ENCODE peak calls at places on chromosomes 11 and 22, in eight cellular contexts. T, M, B, H, O, Y, W and G are unnamed samples.

GRCh38 chr11:58652726-58653280 is 30.3 kb downstream of the CNTF start:
- DNase-seq in T (no peak), M (peak; percentile 7), B (no peak), H (no peak), O (no peak), Y (no peak), W (no peak), G (no peak)

GRCh38 chr11:118933486-118933885 is 7.8 kb upstream of the BCL9L start:
- DNase-seq in T (no peak), M (peak; percentile 67), B (no peak), H (no peak), O (no peak), Y (no peak), W (no peak), G (no peak)

GRCh38 chr11:105689636-105690035 is 79.8 kb downstream of the GRIA4 start:
- DNase-seq in T (no peak), M (no peak), B (no peak), H (no peak), O (no peak), Y (no peak), W (no peak), G (no peak)

GRCh38 chr11:113534625-113535024 is 59.4 kb upstream of the DRD2 start:
- DNase-seq in T (no peak), M (no peak), B (no peak), H (no peak), O (no peak), Y (no peak), W (no peak), G (no peak)

GRCh38 chr11:79266391-79266790 is 174.4 kb downstream of the TENM4 start:
- DNase-seq in T (no peak), M (no peak), B (no peak), H (no peak), O (no peak), Y (no peak), W (no peak), G (no peak)

GRCh38 chr11:113906038-113906437 is 1.4 kb downstream of the HTR3B start:
- DNase-seq in T (peak; percentile 35), M (peak; percentile 28), B (peak; percentile 87), H (no peak), O (no peak), Y (peak; percentile 62), W (no peak), G (no peak)

GRCh38 chr11:78470861-78471442 is 53.3 kb upstream of the GAB2 start:
- DNase-seq in T (no peak), M (no peak), B (no peak), H (no peak), O (no peak), Y (no peak), W (no peak), G (no peak)

GRCh38 chr11:108571001-108571400 is 22.6 kb downstream of the EXPH5 start:
- DNase-seq in T (no peak), M (no peak), B (no peak), H (no peak), O (no peak), Y (no peak), W (no peak), G (no peak)

GRCh38 chr11:122772945-122773344 is 65.4 kb upstream of the CRTAM start:
- DNase-seq in T (no peak), M (no peak), B (no peak), H (no peak), O (no peak), Y (peak; percentile 20), W (no peak), G (no peak)

GRCh38 chr11:30573951-30574350 is 12.2 kb downstream of the MPPED2 start:
- DNase-seq in T (no peak), M (no peak), B (no peak), H (no peak), O (no peak), Y (peak; percentile 1), W (no peak), G (no peak)

GRCh38 chr11:60774726-60775125 is 10.4 kb upstream of the MS4A10 start:
- DNase-seq in T (no peak), M (no peak), B (no peak), H (no peak), O (no peak), Y (no peak), W (no peak), G (no peak)

GRCh38 chr11:47864910-47865309 is 16.8 kb upstream of the NUP160 start:
- DNase-seq in T (no peak), M (no peak), B (no peak), H (no peak), O (no peak), Y (peak; percentile 48), W (no peak), G (no peak)

GRCh38 chr11:98736813-98737212 is 283.9 kb upstream of the CNTN5 start:
- DNase-seq in T (no peak), M (no peak), B (no peak), H (no peak), O (no peak), Y (peak; percentile 48), W (no peak), G (no peak)

GRCh38 chr22:43343262-43343988 is at the start of gene SCUBE1:
- DNase-seq in T (no peak), M (peak; percentile 47), B (peak; percentile 32), H (peak; percentile 17), O (peak; percentile 67), Y (peak; percentile 7), W (no peak), G (no peak)

GRCh38 chr11:17721242-17721999 is 2.0 kb downstream of the MYOD1 start:
- DNase-seq in T (no peak), M (no peak), B (no peak), H (no peak), O (no peak), Y (peak; percentile 23), W (no peak), G (no peak)

GRCh38 chr11:91625495-91625894 is 599.1 kb upstream of the FAT3 start:
- DNase-seq in T (no peak), M (no peak), B (no peak), H (no peak), O (no peak), Y (no peak), W (no peak), G (no peak)

GRCh38 chr11:22657101-22657694 is 9.2 kb upstream of the GAS2 start:
- DNase-seq in T (no peak), M (no peak), B (no peak), H (peak; percentile 24), O (no peak), Y (no peak), W (no peak), G (no peak)

GRCh38 chr11:48052183-48053040 is 72.1 kb downstream of the PTPRJ start:
- DNase-seq in T (peak; percentile 29), M (peak; percentile 79), B (no peak), H (no peak), O (peak; percentile 85), Y (peak; percentile 33), W (no peak), G (no peak)